ENCODE peak calls at places on chromosomes 5 and 9, in seven cellular contexts. One of them, this sample, is unnamed.

GRCh38 chr9:34651876-34652602 is at the start of gene IL11RA:
- DNase-seq in SK-N-SH: no peak
- DNase-seq in HCT116: peak
- DNase-seq in K562: peak
- DNase-seq in GM12878: no peak
- DNase-seq in H1: peak
- DNase-seq in HepG2: peak
- DNase-seq in this sample: peak

GRCh38 chr5:5291357-5291756 is 131.1 kb upstream of the ICE1 start:
- DNase-seq in SK-N-SH: no peak
- DNase-seq in HCT116: no peak
- DNase-seq in K562: no peak
- DNase-seq in GM12878: no peak
- DNase-seq in H1: no peak
- DNase-seq in HepG2: no peak
- DNase-seq in this sample: no peak

GRCh38 chr9:445033-445432 is 230.4 kb downstream of the DOCK8 start:
- DNase-seq in SK-N-SH: no peak
- DNase-seq in HCT116: no peak
- DNase-seq in K562: no peak
- DNase-seq in GM12878: no peak
- DNase-seq in H1: no peak
- DNase-seq in HepG2: no peak
- DNase-seq in this sample: no peak

GRCh38 chr9:109455391-109455790 is 42.7 kb downstream of the PTPN3 start:
- DNase-seq in SK-N-SH: no peak
- DNase-seq in HCT116: no peak
- DNase-seq in K562: no peak
- DNase-seq in GM12878: no peak
- DNase-seq in H1: no peak
- DNase-seq in HepG2: no peak
- DNase-seq in this sample: no peak

GRCh38 chr9:137460363-137461315 is 1.5 kb upstream of the NSMF start:
- DNase-seq in SK-N-SH: peak
- DNase-seq in HCT116: no peak
- DNase-seq in K562: no peak
- DNase-seq in GM12878: no peak
- DNase-seq in H1: no peak
- DNase-seq in HepG2: no peak
- DNase-seq in this sample: no peak

GRCh38 chr9:87786876-87787275 is 61.0 kb downstream of the CTSL start:
- DNase-seq in SK-N-SH: no peak
- DNase-seq in HCT116: no peak
- DNase-seq in K562: no peak
- DNase-seq in GM12878: no peak
- DNase-seq in H1: no peak
- DNase-seq in HepG2: no peak
- DNase-seq in this sample: no peak

GRCh38 chr9:10806873-10807272 is 194.1 kb upstream of the PTPRD start:
- DNase-seq in SK-N-SH: no peak
- DNase-seq in HCT116: no peak
- DNase-seq in K562: no peak
- DNase-seq in GM12878: no peak
- DNase-seq in H1: no peak
- DNase-seq in HepG2: no peak
- DNase-seq in this sample: no peak

GRCh38 chr5:75677607-75678006 is 39.6 kb downstream of the POC5 start:
- DNase-seq in SK-N-SH: no peak
- DNase-seq in HCT116: no peak
- DNase-seq in K562: no peak
- DNase-seq in GM12878: no peak
- DNase-seq in H1: no peak
- DNase-seq in HepG2: no peak
- DNase-seq in this sample: no peak

GRCh38 chr5:159780246-159780645 is 136.0 kb upstream of the ADRA1B start:
- DNase-seq in SK-N-SH: no peak
- DNase-seq in HCT116: no peak
- DNase-seq in K562: no peak
- DNase-seq in GM12878: no peak
- DNase-seq in H1: no peak
- DNase-seq in HepG2: no peak
- DNase-seq in this sample: no peak

GRCh38 chr5:114411380-114411931 is 49.6 kb downstream of the KCNN2 start:
- DNase-seq in SK-N-SH: no peak
- DNase-seq in HCT116: no peak
- DNase-seq in K562: no peak
- DNase-seq in GM12878: no peak
- DNase-seq in H1: no peak
- DNase-seq in HepG2: no peak
- DNase-seq in this sample: no peak

GRCh38 chr9:124392855-124393460 is 22.3 kb downstream of the PSMB7 start:
- DNase-seq in SK-N-SH: peak
- DNase-seq in HCT116: peak
- DNase-seq in K562: peak
- DNase-seq in GM12878: no peak
- DNase-seq in H1: no peak
- DNase-seq in HepG2: no peak
- DNase-seq in this sample: peak

GRCh38 chr5:151094861-151095260 is 14.0 kb upstream of the TNIP1 start:
- DNase-seq in SK-N-SH: no peak
- DNase-seq in HCT116: no peak
- DNase-seq in K562: no peak
- DNase-seq in GM12878: no peak
- DNase-seq in H1: no peak
- DNase-seq in HepG2: no peak
- DNase-seq in this sample: no peak

GRCh38 chr9:23586906-23587305 is 239.1 kb downstream of the ELAVL2 start:
- DNase-seq in SK-N-SH: peak
- DNase-seq in HCT116: no peak
- DNase-seq in K562: no peak
- DNase-seq in GM12878: no peak
- DNase-seq in H1: no peak
- DNase-seq in HepG2: no peak
- DNase-seq in this sample: no peak

DNA sequence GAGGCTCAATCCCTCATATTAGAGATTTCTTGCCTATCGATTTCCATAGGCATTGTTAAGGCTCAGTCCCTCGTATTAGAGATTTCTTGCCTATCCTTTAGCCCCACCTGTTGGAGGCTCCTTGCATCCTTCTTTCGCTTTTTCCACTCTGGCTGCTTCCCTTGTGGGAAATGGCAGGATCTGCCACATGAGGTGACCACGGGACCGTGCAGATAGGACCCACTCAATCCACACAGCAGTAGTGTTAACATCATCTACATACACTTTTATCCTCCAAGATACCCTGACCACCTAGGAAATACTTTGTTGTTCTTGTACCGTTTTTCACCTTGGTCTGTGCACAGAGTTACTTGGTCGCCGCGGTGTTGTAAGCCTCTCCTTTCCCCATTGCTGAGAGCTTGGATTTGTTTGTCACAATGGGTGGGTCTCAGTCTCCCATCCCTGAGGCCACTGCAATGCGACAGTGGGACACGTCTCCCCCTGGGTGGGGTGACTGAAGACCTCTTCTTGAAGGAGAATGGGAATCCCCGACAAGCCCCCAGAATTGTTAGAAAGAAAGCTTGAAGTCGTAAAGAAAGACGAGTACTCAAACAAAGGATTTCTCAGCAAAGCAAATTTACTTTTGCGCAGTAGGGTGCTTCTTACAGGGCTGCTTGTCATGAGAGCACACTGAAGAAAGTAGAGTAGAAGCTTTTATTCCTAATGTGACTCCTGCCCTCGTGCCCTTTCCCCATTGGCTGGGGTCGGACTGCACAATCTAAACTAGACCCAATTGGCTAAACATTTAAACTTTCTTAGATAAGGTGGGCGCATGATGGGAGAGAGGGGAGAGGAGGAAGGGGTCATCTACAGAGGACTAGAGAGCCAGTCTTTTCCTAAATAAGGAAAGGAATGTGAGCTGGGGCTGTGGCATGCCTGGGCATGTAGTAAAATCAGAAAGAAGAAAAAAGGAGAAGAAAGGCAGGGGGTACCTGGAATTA is 19.8 kb downstream of the IFT74 start:
- DNase-seq in SK-N-SH: peak
- DNase-seq in HCT116: peak
- DNase-seq in K562: no peak
- DNase-seq in GM12878: no peak
- DNase-seq in H1: peak
- DNase-seq in HepG2: peak
- DNase-seq in this sample: peak
- TF ChIP-seq JUND in SK-N-SH: no peak
- TF ChIP-seq JUND in HCT116: no peak
- TF ChIP-seq JUND in K562: no peak
- TF ChIP-seq JUND in GM12878: no peak
- TF ChIP-seq JUND in H1: no peak
- TF ChIP-seq JUND in HepG2: no peak
- TF ChIP-seq JUND in this sample: no peak

GRCh38 chr5:132362086-132362485 is 7.4 kb upstream of the SLC22A5 start:
- DNase-seq in SK-N-SH: no peak
- DNase-seq in HCT116: no peak
- DNase-seq in K562: no peak
- DNase-seq in GM12878: no peak
- DNase-seq in H1: no peak
- DNase-seq in HepG2: no peak
- DNase-seq in this sample: no peak
- TF ChIP-seq JUND in SK-N-SH: no peak
- TF ChIP-seq JUND in HCT116: no peak
- TF ChIP-seq JUND in K562: no peak
- TF ChIP-seq JUND in GM12878: no peak
- TF ChIP-seq JUND in H1: no peak
- TF ChIP-seq JUND in HepG2: no peak
- TF ChIP-seq JUND in this sample: no peak

GRCh38 chr9:133869674-133870419 is 122.3 kb downstream of the VAV2 start:
- DNase-seq in SK-N-SH: peak
- DNase-seq in HCT116: no peak
- DNase-seq in K562: peak
- DNase-seq in GM12878: no peak
- DNase-seq in H1: no peak
- DNase-seq in HepG2: no peak
- DNase-seq in this sample: no peak
- TF ChIP-seq JUND in SK-N-SH: no peak
- TF ChIP-seq JUND in HCT116: no peak
- TF ChIP-seq JUND in K562: no peak
- TF ChIP-seq JUND in GM12878: no peak
- TF ChIP-seq JUND in H1: no peak
- TF ChIP-seq JUND in HepG2: no peak
- TF ChIP-seq JUND in this sample: no peak

GRCh38 chr5:112646139-112646941 is 91.3 kb upstream of the APC start:
- DNase-seq in SK-N-SH: no peak
- DNase-seq in HCT116: no peak
- DNase-seq in K562: no peak
- DNase-seq in GM12878: no peak
- DNase-seq in H1: no peak
- DNase-seq in HepG2: no peak
- DNase-seq in this sample: no peak
- TF ChIP-seq JUND in SK-N-SH: no peak
- TF ChIP-seq JUND in HCT116: no peak
- TF ChIP-seq JUND in K562: no peak
- TF ChIP-seq JUND in GM12878: no peak
- TF ChIP-seq JUND in H1: no peak
- TF ChIP-seq JUND in HepG2: no peak
- TF ChIP-seq JUND in this sample: no peak

DNA sequence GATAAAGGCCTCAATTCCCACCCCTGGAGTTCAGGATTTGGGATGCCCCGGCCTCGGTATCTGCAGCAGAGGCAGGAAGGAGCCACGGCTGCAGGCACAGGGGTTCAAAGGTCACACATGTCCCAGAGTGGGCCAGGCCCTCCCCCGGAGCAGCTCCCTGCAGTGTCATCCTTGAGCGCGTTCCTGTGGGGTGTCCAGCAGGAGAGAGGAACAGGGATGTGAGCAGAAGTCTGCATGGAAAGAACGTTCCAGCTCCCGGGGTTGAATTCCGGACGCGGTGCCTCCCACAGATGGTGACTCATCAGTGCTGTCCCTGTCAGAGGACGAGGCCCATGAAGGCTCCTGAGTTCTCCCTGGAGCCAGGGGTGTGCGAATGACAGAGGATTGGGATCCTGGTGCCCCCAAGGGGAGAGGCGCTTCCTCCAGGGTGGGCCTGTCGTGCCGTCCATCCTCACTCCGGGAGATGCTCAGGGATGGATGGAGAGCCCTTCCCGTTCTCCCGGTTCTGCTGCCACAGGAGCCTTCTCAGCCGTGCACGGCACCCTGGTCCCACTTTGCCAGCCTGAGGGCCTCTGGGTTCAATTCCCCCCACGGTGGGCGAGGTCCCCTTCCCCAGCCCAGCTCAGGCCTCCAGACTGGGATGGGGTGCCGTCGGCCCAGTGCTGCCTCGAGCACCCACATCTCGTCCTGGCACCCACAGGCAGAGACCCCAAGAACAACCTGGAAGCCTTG is 3.1 kb downstream of the LCN1 start:
- DNase-seq in SK-N-SH: no peak
- DNase-seq in HCT116: no peak
- DNase-seq in K562: no peak
- DNase-seq in GM12878: no peak
- DNase-seq in H1: peak
- DNase-seq in HepG2: no peak
- DNase-seq in this sample: no peak
- TF ChIP-seq JUND in SK-N-SH: no peak
- TF ChIP-seq JUND in HCT116: no peak
- TF ChIP-seq JUND in K562: peak
- TF ChIP-seq JUND in GM12878: no peak
- TF ChIP-seq JUND in H1: no peak
- TF ChIP-seq JUND in HepG2: no peak
- TF ChIP-seq JUND in this sample: no peak

GRCh38 chr9:132801659-132802058 is 76.4 kb downstream of the AK8 start:
- DNase-seq in SK-N-SH: no peak
- DNase-seq in HCT116: no peak
- DNase-seq in K562: no peak
- DNase-seq in GM12878: no peak
- DNase-seq in H1: no peak
- DNase-seq in HepG2: no peak
- DNase-seq in this sample: no peak

GRCh38 chr9:132797861-132798659 is 80.0 kb downstream of the AK8 start:
- DNase-seq in SK-N-SH: peak
- DNase-seq in HCT116: no peak
- DNase-seq in K562: no peak
- DNase-seq in GM12878: no peak
- DNase-seq in H1: no peak
- DNase-seq in HepG2: no peak
- DNase-seq in this sample: no peak

GRCh38 chr9:132802121-132802795 is 75.8 kb downstream of the AK8 start:
- DNase-seq in SK-N-SH: no peak
- DNase-seq in HCT116: no peak
- DNase-seq in K562: no peak
- DNase-seq in GM12878: no peak
- DNase-seq in H1: no peak
- DNase-seq in HepG2: no peak
- DNase-seq in this sample: no peak

GRCh38 chr9:132800038-132800648 is 77.9 kb downstream of the AK8 start:
- DNase-seq in SK-N-SH: peak
- DNase-seq in HCT116: peak
- DNase-seq in K562: peak
- DNase-seq in GM12878: no peak
- DNase-seq in H1: peak
- DNase-seq in HepG2: peak
- DNase-seq in this sample: peak

GRCh38 chr9:132798817-132799790 is 79.0 kb downstream of the AK8 start:
- DNase-seq in SK-N-SH: peak
- DNase-seq in HCT116: no peak
- DNase-seq in K562: peak
- DNase-seq in GM12878: no peak
- DNase-seq in H1: no peak
- DNase-seq in HepG2: peak
- DNase-seq in this sample: no peak
- TF ChIP-seq JUND in SK-N-SH: no peak
- TF ChIP-seq JUND in HCT116: no peak
- TF ChIP-seq JUND in K562: peak
- TF ChIP-seq JUND in GM12878: no peak
- TF ChIP-seq JUND in H1: no peak
- TF ChIP-seq JUND in HepG2: no peak
- TF ChIP-seq JUND in this sample: no peak

This sample was measured in T47D.